ENCODE peak calls at places on chromosomes 4 and X, in ten cellular contexts. A, U, O, X, C, J, I, E, Q and K are unnamed samples.

GRCh38 chr4:106985830-106986229 is 50.3 kb downstream of the DKK2 start:
- DNase-seq in X (no peak), O (no peak), U (no peak), J (no peak), Q (no peak), A (no peak), I (no peak), C (no peak), E (no peak), K (no peak)

GRCh38 chr4:97013309-97014106 is 1129.8 kb downstream of the STPG2 start:
- DNase-seq in Q (no peak), J (peak), E (no peak), I (no peak), A (no peak), X (no peak), U (no peak), C (peak), O (no peak), K (no peak)

GRCh38 chr4:46124773-46125172 is 919 bp upstream of the GABRG1 start:
- DNase-seq in A (peak), J (peak), X (no peak), O (peak), Q (no peak), E (no peak), C (no peak), I (no peak), U (no peak), K (no peak)

GRCh38 chr4:99383833-99384392 is 31.4 kb upstream of the ADH1C start:
- DNase-seq in I (no peak), X (peak), U (no peak), C (no peak), O (no peak), Q (peak), J (peak), E (peak), A (peak), K (no peak)

GRCh38 chr4:37490391-37491347 is 195.5 kb downstream of the RELL1 start:
- DNase-seq in U (no peak), O (no peak), I (no peak), J (peak), Q (no peak), E (no peak), C (no peak), X (no peak), A (no peak), K (no peak)

GRCh38 chr4:69075061-69075792 is 21.0 kb upstream of the UGT2B7 start:
- DNase-seq in U (no peak), J (no peak), X (no peak), Q (no peak), C (no peak), A (no peak), O (no peak), I (no peak), E (peak), K (no peak)

GRCh38 chr4:73451404-73451803 is 15.4 kb downstream of the AFP start:
- DNase-seq in I (no peak), A (no peak), J (no peak), C (no peak), U (no peak), E (peak), O (no peak), Q (no peak), X (peak), K (no peak)

GRCh38 chrX:132231587-132231986 is 12.3 kb upstream of the RAP2C start:
- DNase-seq in Q (no peak), I (no peak), J (no peak), X (no peak), O (no peak), C (no peak), E (no peak), U (no peak), A (no peak), K (no peak)

GRCh38 chrX:70129811-70130210 is 3.4 kb upstream of the IGBP1 start:
- DNase-seq in Q (no peak), O (no peak), C (no peak), J (peak), I (no peak), A (no peak), U (no peak), X (peak), E (peak), K (no peak)

DNA sequence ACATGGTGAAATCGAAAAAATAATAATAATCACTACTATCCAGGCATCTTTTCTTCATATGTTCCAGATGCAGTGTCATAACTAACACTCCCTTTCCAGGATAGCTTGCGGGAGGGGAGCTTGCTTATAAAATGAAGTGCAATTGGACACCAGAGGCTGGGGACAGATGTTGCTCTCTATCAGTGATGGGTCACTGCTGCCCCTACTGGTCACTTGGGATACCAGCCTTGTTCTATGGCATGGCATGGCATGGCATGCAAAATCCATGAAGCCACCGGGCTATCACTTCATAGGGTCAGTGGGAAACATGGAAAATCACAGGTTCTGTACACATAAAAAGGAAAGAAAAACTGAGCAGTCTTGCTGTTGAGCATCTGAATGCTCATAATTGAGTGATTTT is 168.1 kb downstream of the GLRA2 start:
- DNase-seq in I (peak), O (peak), J (peak), X (peak), Q (no peak), C (no peak), E (no peak), A (no peak), U (peak), K (peak)
- TF ChIP-seq CTCF in I (peak), O (peak), J (peak), X (peak), Q (peak), C (peak), E (peak), A (no peak), U (peak), K (peak)

GRCh38 chrX:55839480-55839879 is 121.9 kb downstream of the RRAGB start:
- DNase-seq in X (no peak), E (no peak), J (peak), A (no peak), U (no peak), Q (no peak), I (no peak), C (no peak), O (no peak), K (peak)
- TF ChIP-seq CTCF in X (no peak), E (no peak), J (no peak), A (no peak), U (peak), Q (no peak), I (peak), C (no peak), O (no peak), K (no peak)

DNA sequence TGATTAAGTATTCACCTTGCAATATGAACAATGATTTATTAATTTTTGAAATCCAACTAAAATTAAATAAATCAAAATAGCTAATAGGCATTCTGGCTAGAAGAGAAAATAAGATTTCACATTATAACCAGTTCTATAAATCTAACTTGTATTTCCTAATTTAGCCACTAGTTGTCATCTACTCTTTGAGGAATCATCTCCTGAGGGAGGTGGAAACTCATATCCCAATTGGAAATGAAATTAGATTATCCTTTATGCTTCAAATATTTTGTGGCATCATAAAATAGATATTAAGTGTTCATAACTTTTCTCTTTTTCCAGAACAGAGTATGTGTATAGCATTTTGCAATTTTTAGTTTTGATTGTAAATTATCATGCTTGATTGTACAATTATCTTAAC is 558.5 kb upstream of the DIAPH2 start:
- DNase-seq in Q (no peak), J (no peak), C (no peak), U (no peak), A (no peak), X (no peak), O (no peak), E (no peak), I (no peak), K (no peak)
- TF ChIP-seq CTCF in Q (no peak), J (no peak), C (peak), U (peak), A (no peak), X (peak), O (peak), E (peak), I (no peak), K (no peak)

GRCh38 chrX:50075630-50076349 is 125.0 kb downstream of the AKAP4 start:
- DNase-seq in Q (no peak), U (no peak), X (no peak), E (no peak), C (no peak), A (no peak), I (no peak), J (no peak), O (no peak), K (no peak)

GRCh38 chrX:50082741-50083140 is 118.1 kb downstream of the AKAP4 start:
- DNase-seq in E (no peak), C (no peak), Q (no peak), X (no peak), U (no peak), I (no peak), O (no peak), J (no peak), A (no peak), K (no peak)

GRCh38 chrX:50081282-50081955 is 119.4 kb downstream of the AKAP4 start:
- DNase-seq in X (peak), A (peak), O (no peak), C (no peak), I (no peak), J (peak), Q (peak), E (peak), U (no peak), K (peak)
- TF ChIP-seq CTCF in X (peak), A (no peak), O (peak), C (peak), I (peak), J (peak), Q (peak), E (peak), U (peak), K (no peak)